ENCODE peak calls at places on chromosomes 5 and 9, in ten cellular contexts. One of them, this sample, is unnamed.
A peak's percentile ranks its signal among the peaks of the same experiment; 100 is the strongest.

GRCh38 chr9:127919253-127919815 is 2.5 kb upstream of the ST6GALNAC4 start:
- DNase-seq in brain microvascular endothelial cell: peak; percentile 98
- DNase-seq in foreskin fibroblast: peak; percentile 100
- DNase-seq in uterus: peak; percentile 94
- DNase-seq in BJ: peak; percentile 98
- DNase-seq in AG10803: peak; percentile 100
- DNase-seq in adrenal gland: peak; percentile 99
- DNase-seq in GM12865: no peak
- DNase-seq in AG09309: peak; percentile 99
- DNase-seq in ascending aorta: peak; percentile 92
- DNase-seq in this sample: peak; percentile 98

GRCh38 chr9:35731415-35732184 is 395 bp downstream of the TLN1 start:
- DNase-seq in brain microvascular endothelial cell: no peak
- DNase-seq in foreskin fibroblast: no peak
- DNase-seq in uterus: no peak
- DNase-seq in BJ: no peak
- DNase-seq in AG10803: no peak
- DNase-seq in adrenal gland: no peak
- DNase-seq in GM12865: no peak
- DNase-seq in AG09309: no peak
- DNase-seq in ascending aorta: no peak
- DNase-seq in this sample: no peak

GRCh38 chr5:25119654-25120053 is 474.9 kb upstream of the CDH10 start:
- DNase-seq in brain microvascular endothelial cell: no peak
- DNase-seq in foreskin fibroblast: no peak
- DNase-seq in uterus: no peak
- DNase-seq in BJ: no peak
- DNase-seq in AG10803: peak; percentile 2
- DNase-seq in adrenal gland: no peak
- DNase-seq in GM12865: no peak
- DNase-seq in AG09309: no peak
- DNase-seq in ascending aorta: no peak
- DNase-seq in this sample: no peak

GRCh38 chr5:145324101-145324500 is 511.0 kb downstream of the PRELID2 start:
- DNase-seq in brain microvascular endothelial cell: no peak
- DNase-seq in foreskin fibroblast: no peak
- DNase-seq in uterus: no peak
- DNase-seq in BJ: no peak
- DNase-seq in AG10803: peak; percentile 70
- DNase-seq in adrenal gland: no peak
- DNase-seq in GM12865: no peak
- DNase-seq in AG09309: no peak
- DNase-seq in ascending aorta: no peak
- DNase-seq in this sample: no peak

GRCh38 chr9:118515947-118516346 is 811.7 kb downstream of the TLR4 start:
- DNase-seq in brain microvascular endothelial cell: no peak
- DNase-seq in foreskin fibroblast: no peak
- DNase-seq in uterus: no peak
- DNase-seq in BJ: no peak
- DNase-seq in AG10803: no peak
- DNase-seq in adrenal gland: no peak
- DNase-seq in GM12865: no peak
- DNase-seq in AG09309: no peak
- DNase-seq in ascending aorta: no peak
- DNase-seq in this sample: no peak

GRCh38 chr5:59607126-59607807 is 286.3 kb downstream of the PDE4D start:
- DNase-seq in brain microvascular endothelial cell: no peak
- DNase-seq in foreskin fibroblast: no peak
- DNase-seq in uterus: no peak
- DNase-seq in BJ: no peak
- DNase-seq in AG10803: no peak
- DNase-seq in adrenal gland: no peak
- DNase-seq in GM12865: no peak
- DNase-seq in AG09309: no peak
- DNase-seq in ascending aorta: no peak
- DNase-seq in this sample: no peak

GRCh38 chr5:134979416-134979815 is 11.7 kb downstream of the CATSPER3 start:
- DNase-seq in brain microvascular endothelial cell: no peak
- DNase-seq in foreskin fibroblast: no peak
- DNase-seq in uterus: no peak
- DNase-seq in BJ: no peak
- DNase-seq in AG10803: no peak
- DNase-seq in adrenal gland: no peak
- DNase-seq in GM12865: no peak
- DNase-seq in AG09309: no peak
- DNase-seq in ascending aorta: no peak
- DNase-seq in this sample: no peak

GRCh38 chr5:38692780-38693507 is 136.5 kb upstream of the LIFR start:
- DNase-seq in brain microvascular endothelial cell: no peak
- DNase-seq in foreskin fibroblast: no peak
- DNase-seq in uterus: no peak
- DNase-seq in BJ: no peak
- DNase-seq in AG10803: no peak
- DNase-seq in adrenal gland: no peak
- DNase-seq in GM12865: no peak
- DNase-seq in AG09309: no peak
- DNase-seq in ascending aorta: no peak
- DNase-seq in this sample: no peak

GRCh38 chr9:92206490-92206889 is 87.0 kb downstream of the IARS1 start:
- DNase-seq in brain microvascular endothelial cell: peak; percentile 12
- DNase-seq in foreskin fibroblast: peak; percentile 30
- DNase-seq in uterus: no peak
- DNase-seq in BJ: no peak
- DNase-seq in AG10803: peak; percentile 12
- DNase-seq in adrenal gland: no peak
- DNase-seq in GM12865: no peak
- DNase-seq in AG09309: no peak
- DNase-seq in ascending aorta: no peak
- DNase-seq in this sample: peak; percentile 14

GRCh38 chr5:69024241-69024651 is 69.6 kb upstream of the SLC30A5 start:
- DNase-seq in brain microvascular endothelial cell: no peak
- DNase-seq in foreskin fibroblast: no peak
- DNase-seq in uterus: no peak
- DNase-seq in BJ: no peak
- DNase-seq in AG10803: peak; percentile 28
- DNase-seq in adrenal gland: peak; percentile 21
- DNase-seq in GM12865: peak; percentile 58
- DNase-seq in AG09309: no peak
- DNase-seq in ascending aorta: no peak
- DNase-seq in this sample: no peak

GRCh38 chr9:81902601-81903000 is 25.6 kb upstream of the SPATA31D4 start:
- DNase-seq in brain microvascular endothelial cell: no peak
- DNase-seq in foreskin fibroblast: no peak
- DNase-seq in uterus: no peak
- DNase-seq in BJ: no peak
- DNase-seq in AG10803: no peak
- DNase-seq in adrenal gland: no peak
- DNase-seq in GM12865: no peak
- DNase-seq in AG09309: no peak
- DNase-seq in ascending aorta: no peak
- DNase-seq in this sample: peak; percentile 10

GRCh38 chr5:168879929-168880328 is 300.8 kb upstream of the PANK3 start:
- DNase-seq in brain microvascular endothelial cell: peak; percentile 46
- DNase-seq in foreskin fibroblast: no peak
- DNase-seq in uterus: no peak
- DNase-seq in BJ: no peak
- DNase-seq in AG10803: peak; percentile 48
- DNase-seq in adrenal gland: peak; percentile 11
- DNase-seq in GM12865: peak; percentile 79
- DNase-seq in AG09309: no peak
- DNase-seq in ascending aorta: no peak
- DNase-seq in this sample: peak; percentile 8

GRCh38 chr9:126982215-126983002 is 67.8 kb downstream of the RALGPS1 start:
- DNase-seq in brain microvascular endothelial cell: no peak
- DNase-seq in foreskin fibroblast: no peak
- DNase-seq in uterus: no peak
- DNase-seq in BJ: no peak
- DNase-seq in AG10803: no peak
- DNase-seq in adrenal gland: no peak
- DNase-seq in GM12865: peak; percentile 27
- DNase-seq in AG09309: no peak
- DNase-seq in ascending aorta: no peak
- DNase-seq in this sample: no peak

GRCh38 chr9:90432951-90433350 is 209.7 kb downstream of the DIRAS2 start:
- DNase-seq in brain microvascular endothelial cell: peak; percentile 7
- DNase-seq in foreskin fibroblast: no peak
- DNase-seq in uterus: no peak
- DNase-seq in BJ: no peak
- DNase-seq in AG10803: no peak
- DNase-seq in adrenal gland: no peak
- DNase-seq in GM12865: no peak
- DNase-seq in AG09309: no peak
- DNase-seq in ascending aorta: no peak
- DNase-seq in this sample: no peak

GRCh38 chr5:147782053-147783028 is at the start of gene JAKMIP2:
- DNase-seq in brain microvascular endothelial cell: peak; percentile 2
- DNase-seq in foreskin fibroblast: peak; percentile 0
- DNase-seq in uterus: peak; percentile 64
- DNase-seq in BJ: no peak
- DNase-seq in AG10803: peak; percentile 4
- DNase-seq in adrenal gland: peak; percentile 89
- DNase-seq in GM12865: peak; percentile 48
- DNase-seq in AG09309: no peak
- DNase-seq in ascending aorta: no peak
- DNase-seq in this sample: peak; percentile 90
- H3K4me3 ChIP-seq in brain microvascular endothelial cell: peak within 1 kb of the TSS; percentile 66
- H3K4me3 ChIP-seq in foreskin fibroblast: peak within 1 kb of the TSS; percentile 23
- H3K4me3 ChIP-seq in uterus: peak within 1 kb of the TSS; percentile 27
- H3K4me3 ChIP-seq in BJ: no peak within 1 kb of the TSS
- H3K4me3 ChIP-seq in AG10803: no peak within 1 kb of the TSS
- H3K4me3 ChIP-seq in adrenal gland: peak within 1 kb of the TSS; percentile 38
- H3K4me3 ChIP-seq in GM12865: no peak within 1 kb of the TSS
- H3K4me3 ChIP-seq in AG09309: no peak within 1 kb of the TSS
- H3K4me3 ChIP-seq in ascending aorta: peak within 1 kb of the TSS; percentile 39
- H3K4me3 ChIP-seq in this sample: peak within 1 kb of the TSS; percentile 67

GRCh38 chr5:150516011-150516410 is 8.1 kb downstream of the NDST1 start:
- DNase-seq in brain microvascular endothelial cell: peak; percentile 66
- DNase-seq in foreskin fibroblast: peak; percentile 46
- DNase-seq in uterus: no peak
- DNase-seq in BJ: no peak
- DNase-seq in AG10803: peak; percentile 76
- DNase-seq in adrenal gland: peak; percentile 91
- DNase-seq in GM12865: no peak
- DNase-seq in AG09309: no peak
- DNase-seq in ascending aorta: no peak
- DNase-seq in this sample: no peak

GRCh38 chr5:150515446-150515845 is 7.5 kb downstream of the NDST1 start:
- DNase-seq in brain microvascular endothelial cell: peak; percentile 59
- DNase-seq in foreskin fibroblast: peak; percentile 74
- DNase-seq in uterus: peak; percentile 71
- DNase-seq in BJ: no peak
- DNase-seq in AG10803: peak; percentile 93
- DNase-seq in adrenal gland: no peak
- DNase-seq in GM12865: no peak
- DNase-seq in AG09309: peak; percentile 68
- DNase-seq in ascending aorta: no peak
- DNase-seq in this sample: peak; percentile 76

GRCh38 chr5:150513375-150514309 is 5.7 kb downstream of the NDST1 start:
- DNase-seq in brain microvascular endothelial cell: no peak
- DNase-seq in foreskin fibroblast: no peak
- DNase-seq in uterus: no peak
- DNase-seq in BJ: no peak
- DNase-seq in AG10803: no peak
- DNase-seq in adrenal gland: peak; percentile 49
- DNase-seq in GM12865: peak; percentile 42
- DNase-seq in AG09309: no peak
- DNase-seq in ascending aorta: no peak
- DNase-seq in this sample: no peak

GRCh38 chr5:150512368-150512747 is 4.4 kb downstream of the NDST1 start:
- DNase-seq in brain microvascular endothelial cell: no peak
- DNase-seq in foreskin fibroblast: peak; percentile 23
- DNase-seq in uterus: peak; percentile 52
- DNase-seq in BJ: no peak
- DNase-seq in AG10803: peak; percentile 58
- DNase-seq in adrenal gland: peak; percentile 62
- DNase-seq in GM12865: no peak
- DNase-seq in AG09309: no peak
- DNase-seq in ascending aorta: no peak
- DNase-seq in this sample: no peak

GRCh38 chr5:150514708-150515211 is 6.8 kb downstream of the NDST1 start:
- DNase-seq in brain microvascular endothelial cell: peak; percentile 57
- DNase-seq in foreskin fibroblast: peak; percentile 62
- DNase-seq in uterus: no peak
- DNase-seq in BJ: no peak
- DNase-seq in AG10803: peak; percentile 42
- DNase-seq in adrenal gland: peak; percentile 78
- DNase-seq in GM12865: no peak
- DNase-seq in AG09309: no peak
- DNase-seq in ascending aorta: no peak
- DNase-seq in this sample: no peak
- H3K4me3 ChIP-seq in brain microvascular endothelial cell: no peak overlapping the region
- H3K4me3 ChIP-seq in foreskin fibroblast: no peak overlapping the region
- H3K4me3 ChIP-seq in uterus: no peak overlapping the region
- H3K4me3 ChIP-seq in BJ: no peak overlapping the region
- H3K4me3 ChIP-seq in AG10803: no peak overlapping the region
- H3K4me3 ChIP-seq in adrenal gland: no peak overlapping the region
- H3K4me3 ChIP-seq in GM12865: no peak overlapping the region
- H3K4me3 ChIP-seq in AG09309: no peak overlapping the region
- H3K4me3 ChIP-seq in ascending aorta: no peak overlapping the region
- H3K4me3 ChIP-seq in this sample: no peak overlapping the region

DNA sequence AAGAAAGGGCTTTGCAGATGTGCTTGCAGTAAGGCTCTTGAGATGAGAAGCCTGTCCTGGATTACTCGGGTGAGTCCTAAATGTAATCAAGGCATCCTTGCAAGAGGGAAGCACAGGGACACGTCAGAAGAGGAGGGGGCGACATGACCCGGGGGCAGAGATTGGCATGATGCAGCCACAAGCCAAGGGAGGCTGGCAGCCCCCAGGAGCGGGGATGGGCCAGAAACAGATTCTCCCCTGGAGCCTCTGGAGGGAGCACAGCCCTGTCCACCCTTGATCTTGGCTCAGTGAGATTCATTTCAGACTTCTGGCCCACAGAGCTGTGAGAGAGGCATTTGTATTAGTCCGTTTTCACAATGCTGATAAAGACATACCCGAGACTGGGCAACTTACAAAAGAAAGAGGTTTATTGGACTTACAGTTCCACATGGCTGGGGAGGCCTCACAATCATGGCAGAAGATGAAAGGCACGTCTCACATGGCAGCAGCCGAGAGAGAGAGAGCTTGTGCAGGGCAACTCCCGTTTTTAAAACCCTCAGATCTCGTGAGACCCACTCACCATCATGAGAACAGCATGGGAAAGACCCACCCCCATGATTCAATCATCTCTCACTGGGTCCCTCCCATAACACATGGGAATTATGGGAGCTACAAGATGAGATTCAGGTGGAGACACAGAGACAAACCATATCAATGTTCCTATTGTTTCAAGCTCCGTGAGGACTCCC is 76.1 kb downstream of the ADAMTS2 start:
- DNase-seq in brain microvascular endothelial cell: no peak
- DNase-seq in foreskin fibroblast: no peak
- DNase-seq in uterus: peak; percentile 14
- DNase-seq in BJ: no peak
- DNase-seq in AG10803: peak; percentile 56
- DNase-seq in adrenal gland: no peak
- DNase-seq in GM12865: no peak
- DNase-seq in AG09309: no peak
- DNase-seq in ascending aorta: no peak
- DNase-seq in this sample: no peak
- H3K4me3 ChIP-seq in brain microvascular endothelial cell: no peak overlapping the region
- H3K4me3 ChIP-seq in foreskin fibroblast: no peak overlapping the region
- H3K4me3 ChIP-seq in uterus: no peak overlapping the region
- H3K4me3 ChIP-seq in BJ: no peak overlapping the region
- H3K4me3 ChIP-seq in AG10803: no peak overlapping the region
- H3K4me3 ChIP-seq in adrenal gland: no peak overlapping the region
- H3K4me3 ChIP-seq in GM12865: no peak overlapping the region
- H3K4me3 ChIP-seq in AG09309: no peak overlapping the region
- H3K4me3 ChIP-seq in ascending aorta: no peak overlapping the region
- H3K4me3 ChIP-seq in this sample: no peak overlapping the region

GRCh38 chr5:79858097-79858723 is 132.9 kb downstream of the MTX3 start:
- DNase-seq in brain microvascular endothelial cell: peak; percentile 60
- DNase-seq in foreskin fibroblast: peak; percentile 21
- DNase-seq in uterus: peak; percentile 78
- DNase-seq in BJ: no peak
- DNase-seq in AG10803: peak; percentile 37
- DNase-seq in adrenal gland: peak; percentile 75
- DNase-seq in GM12865: peak; percentile 72
- DNase-seq in AG09309: no peak
- DNase-seq in ascending aorta: no peak
- DNase-seq in this sample: no peak
- H3K4me3 ChIP-seq in brain microvascular endothelial cell: no peak overlapping the region
- H3K4me3 ChIP-seq in foreskin fibroblast: no peak overlapping the region
- H3K4me3 ChIP-seq in uterus: no peak overlapping the region
- H3K4me3 ChIP-seq in BJ: no peak overlapping the region
- H3K4me3 ChIP-seq in AG10803: no peak overlapping the region
- H3K4me3 ChIP-seq in adrenal gland: no peak overlapping the region
- H3K4me3 ChIP-seq in GM12865: no peak overlapping the region
- H3K4me3 ChIP-seq in AG09309: no peak overlapping the region
- H3K4me3 ChIP-seq in ascending aorta: no peak overlapping the region
- H3K4me3 ChIP-seq in this sample: no peak overlapping the region